ENCODE peak calls at places on chromosome 1, in six cellular contexts. X is cardiac fibroblast; Z is gastrocnemius medialis; B is activated CD4-positive, alpha-beta T cell treated with anti-CD3 and anti-CD28 coated beads, Interleukin-2, amount 50 U/mL, for 24 hours; C is hepatocyte; I is HS-27A. Q is an unnamed sample.
A peak's percentile ranks its signal among the peaks of the same experiment; 100 is the strongest.

GRCh38 chr1:53825306-53825705 is 12.8 kb downstream of the NDC1 start:
- DNase-seq in X (no peak), Z (no peak), B (no peak), C (no peak), I (no peak), Q (no peak)

GRCh38 chr1:23544444-23545389 is 13.7 kb upstream of the E2F2 start:
- DNase-seq in X (peak; percentile 89), Z (peak; percentile 73), B (peak; percentile 68), C (peak; percentile 90), I (peak; percentile 72), Q (peak; percentile 85)

GRCh38 chr1:100538935-100539835 is 1.2 kb downstream of the GPR88 start:
- DNase-seq in X (no peak), Z (no peak), B (no peak), C (peak; percentile 22), I (no peak), Q (peak; percentile 41)

GRCh38 chr1:160410412-160411005 is 10.1 kb downstream of the VANGL2 start:
- DNase-seq in X (peak; percentile 43), Z (no peak), B (no peak), C (peak; percentile 62), I (no peak), Q (no peak)

GRCh38 chr1:24362982-24363614 is 43.9 kb downstream of the GRHL3 start:
- DNase-seq in X (peak; percentile 89), Z (peak; percentile 40), B (no peak), C (peak; percentile 37), I (no peak), Q (peak; percentile 85)

GRCh38 chr1:228379165-228379460 is 27.5 kb downstream of the TRIM11 start:
- DNase-seq in X (no peak), Z (no peak), B (no peak), C (peak; percentile 43), I (no peak), Q (peak; percentile 26)

GRCh38 chr1:2352341-2353214 is 38.8 kb downstream of the MORN1 start:
- DNase-seq in X (no peak), Z (no peak), B (no peak), C (no peak), I (no peak), Q (no peak)

GRCh38 chr1:42998381-42998780 is 39.7 kb upstream of the SLC2A1 start:
- DNase-seq in X (no peak), Z (no peak), B (no peak), C (no peak), I (peak; percentile 19), Q (peak; percentile 54)

GRCh38 chr1:228794173-228794572 is 58.9 kb downstream of the RHOU start:
- DNase-seq in X (no peak), Z (no peak), B (peak; percentile 30), C (no peak), I (no peak), Q (no peak)

GRCh38 chr1:61423643-61424042 is 301.3 kb downstream of the TM2D1 start:
- DNase-seq in X (no peak), Z (no peak), B (no peak), C (no peak), I (no peak), Q (no peak)

GRCh38 chr1:183227963-183228649 is 42.0 kb downstream of the LAMC2 start:
- DNase-seq in X (peak; percentile 69), Z (no peak), B (no peak), C (peak; percentile 60), I (no peak), Q (peak; percentile 54)

Q was measured in EL.